ENCODE peak calls at places on chromosome 17, in five cellular contexts. U is HFFc6, L is cardiac fibroblast, P is endothelial cell, N is fibroblast of the aortic adventitia. D is an unnamed sample.

GRCh38 chr17:40075216-40076100 is 12.7 kb downstream of the THRA start:
- DNase-seq in U (no peak), L (peak; percentile 79), P (peak; percentile 73), N (peak; percentile 72), D (peak; percentile 69)

GRCh38 chr17:47810901-47811635 is 10.5 kb downstream of the OSBPL7 start:
- DNase-seq in L (no peak), U (no peak), P (no peak), N (no peak), D (no peak)

GRCh38 chr17:46794318-46794717 is 24.2 kb downstream of the WNT3 start:
- DNase-seq in L (no peak), N (no peak), P (no peak), U (no peak), D (no peak)

GRCh38 chr17:5468075-5468473 is 708 bp downstream of the DHX33 start:
- DNase-seq in U (no peak), P (peak; percentile 21), N (no peak), L (no peak), D (no peak)

GRCh38 chr17:17626840-17627239 is 35.3 kb upstream of the PEMT start:
- DNase-seq in P (no peak), N (no peak), L (no peak), U (no peak), D (no peak)

GRCh38 chr17:68290955-68291835 is at the start of the genes ARSG and SLC16A6:
- DNase-seq in N (no peak), P (peak; percentile 71), L (peak; percentile 46), U (no peak), D (no peak)

GRCh38 chr17:8835631-8836364 is 31.7 kb downstream of the PIK3R6 start:
- DNase-seq in U (no peak), P (no peak), L (no peak), N (no peak), D (no peak)

GRCh38 chr17:30095507-30096244 is 20.9 kb upstream of the NSRP1 start:
- DNase-seq in P (peak; percentile 46), U (peak; percentile 82), N (peak; percentile 85), L (peak; percentile 83), D (no peak)

GRCh38 chr17:78991906-78992532 is 12.3 kb upstream of the LGALS3BP start:
- DNase-seq in P (no peak), N (no peak), L (no peak), U (no peak), D (no peak)

GRCh38 chr17:3740611-3741073 is 16.9 kb downstream of the HASPIN start:
- DNase-seq in N (no peak), P (no peak), L (no peak), U (no peak), D (no peak)

GRCh38 chr17:15377200-15377599 is 35.8 kb upstream of the TEKT3 start:
- DNase-seq in U (peak; percentile 90), P (no peak), N (peak; percentile 76), L (peak; percentile 66), D (no peak)

GRCh38 chr17:44220211-44221071 is 966 bp upstream of the UBTF start:
- DNase-seq in N (peak; percentile 61), L (peak; percentile 73), P (peak; percentile 33), U (no peak), D (no peak)

GRCh38 chr17:65515512-65515911 is 45.9 kb downstream of the AXIN2 start:
- DNase-seq in N (no peak), U (no peak), L (no peak), P (no peak), D (no peak)

GRCh38 chr17:76527430-76528111 is 9.9 kb downstream of the CYGB start:
- DNase-seq in P (no peak), U (no peak), L (peak; percentile 96), N (peak; percentile 73), D (peak; percentile 38)

GRCh38 chr17:81859906-81860755 is at the start of gene P4HB:
- DNase-seq in U (no peak), L (peak; percentile 15), N (no peak), P (peak; percentile 37), D (no peak)

GRCh38 chr17:52673791-52674190 is 515.3 kb upstream of the CA10 start:
- DNase-seq in L (no peak), U (no peak), N (no peak), P (no peak), D (no peak)

GRCh38 chr17:5413682-5414081 is 5.8 kb downstream of the NUP88 start:
- DNase-seq in N (peak; percentile 94), L (peak; percentile 77), U (peak; percentile 89), P (no peak), D (no peak)

GRCh38 chr17:46865100-46865499 is 13.7 kb downstream of the WNT9B start:
- DNase-seq in U (peak; percentile 36), P (no peak), L (no peak), N (no peak), D (no peak)

GRCh38 chr17:44331249-44331760 is 6.7 kb upstream of the SLC25A39 start:
- DNase-seq in P (peak; percentile 72), N (peak; percentile 76), L (peak; percentile 77), U (peak; percentile 59), D (no peak)

GRCh38 chr17:48052956-48053757 is 5.0 kb downstream of the NFE2L1 start:
- DNase-seq in N (no peak), P (no peak), U (peak; percentile 35), L (peak; percentile 75), D (peak; percentile 20)

GRCh38 chr17:77382356-77382911 is 241.7 kb downstream of the SEC14L1 start:
- DNase-seq in N (no peak), L (no peak), P (no peak), U (no peak), D (no peak)

GRCh38 chr17:14886200-14886739 is 378.9 kb downstream of the PMP22 start:
- DNase-seq in P (no peak), L (peak; percentile 8), N (peak; percentile 8), U (peak; percentile 52), D (no peak)

DNA sequence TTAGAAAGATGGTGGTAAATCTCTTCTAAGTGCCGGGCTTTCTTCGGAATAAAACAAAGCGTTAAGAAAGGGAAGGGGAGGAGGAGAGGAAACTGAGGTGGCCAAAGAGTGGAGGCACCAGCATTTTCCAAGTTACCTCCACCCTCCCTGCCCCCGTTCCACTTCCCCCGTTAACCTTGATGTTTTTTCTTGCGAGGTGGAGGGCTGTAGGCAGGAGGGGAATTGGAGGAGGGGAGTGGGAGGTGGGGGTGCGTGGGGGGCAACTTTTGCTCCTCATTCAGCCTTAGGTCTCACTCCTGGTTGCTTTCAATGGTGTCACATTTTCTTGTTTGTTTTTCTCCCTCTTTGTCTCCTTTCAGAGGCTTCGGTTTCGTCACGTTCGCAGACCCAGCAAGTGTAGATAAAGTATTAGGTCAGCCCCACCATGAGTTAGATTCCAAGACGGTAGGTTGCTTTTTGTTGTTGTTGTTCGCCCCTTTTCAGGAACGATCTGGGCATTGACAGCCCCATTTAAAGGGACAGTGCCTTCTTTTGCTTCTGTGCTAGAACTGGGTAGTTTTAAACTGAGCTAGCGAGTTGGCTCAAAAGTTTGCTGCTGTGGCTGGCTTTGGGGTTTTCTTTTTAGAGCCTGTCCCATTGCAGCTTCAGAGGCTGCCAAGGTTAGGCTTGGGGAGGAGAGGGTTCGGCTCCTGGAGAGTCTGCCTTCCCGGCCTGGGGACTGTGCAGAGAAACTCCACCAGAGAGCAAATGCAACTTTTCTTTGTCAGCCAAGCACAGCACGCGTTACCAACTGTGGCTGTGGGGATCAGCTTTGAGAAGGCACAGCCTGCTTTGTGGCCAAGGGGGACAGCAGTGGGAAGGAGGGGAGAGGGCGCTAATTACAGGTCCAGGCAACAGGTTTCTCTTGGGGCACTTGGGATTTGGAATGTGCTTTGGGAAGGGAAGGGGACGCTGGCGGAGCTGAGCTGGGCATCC is 1.9 kb downstream of the MSI2 start:
- DNase-seq in L (peak; percentile 38), U (no peak), P (peak; percentile 15), N (peak; percentile 8), D (no peak)
- TF ChIP-seq CTCF in L (no peak), U (no peak), P (no peak), N (no peak), D (no peak)

GRCh38 chr17:58121925-58122324 is 26.3 kb upstream of the OR4D1 start:
- DNase-seq in U (peak; percentile 57), P (no peak), N (peak; percentile 22), L (peak; percentile 20), D (no peak)
- TF ChIP-seq CTCF in U (peak; percentile 65), P (no peak), N (no peak), L (peak; percentile 5), D (no peak)

DNA sequence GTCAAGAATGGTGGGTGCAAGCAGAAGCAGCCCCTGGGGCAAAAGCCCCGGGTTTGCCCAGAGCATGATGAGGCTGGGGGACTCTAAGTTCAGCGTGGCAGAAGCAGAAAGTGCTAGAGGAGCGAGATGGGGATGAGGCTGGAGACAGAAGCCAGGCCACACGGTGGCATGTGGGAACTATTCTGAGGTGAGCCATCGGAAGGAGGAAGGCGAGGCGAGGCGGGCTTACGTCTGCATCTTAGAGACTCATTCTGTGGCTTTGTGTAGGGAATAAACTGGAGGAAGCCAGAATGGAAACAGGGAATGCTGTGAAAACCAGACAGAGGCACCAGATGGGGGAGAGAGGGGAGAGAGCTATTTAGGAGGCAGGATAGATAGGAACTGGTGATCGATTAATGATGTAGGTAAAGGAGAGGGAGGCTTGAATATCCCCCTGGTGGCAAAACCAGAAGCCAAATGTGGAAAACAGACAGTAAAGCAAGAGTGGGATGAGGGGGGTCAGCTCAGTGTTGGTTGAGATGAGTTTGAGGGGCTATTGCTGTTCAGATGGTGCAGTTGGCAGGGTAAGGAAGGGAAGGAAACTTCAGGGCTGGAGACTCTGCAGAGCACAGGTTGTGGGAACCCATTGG is 3.1 kb upstream of the TNFSF13 start:
- DNase-seq in P (no peak), U (no peak), N (no peak), L (no peak), D (no peak)
- TF ChIP-seq CTCF in P (no peak), U (peak; percentile 34), N (no peak), L (peak; percentile 5), D (no peak)

DNA sequence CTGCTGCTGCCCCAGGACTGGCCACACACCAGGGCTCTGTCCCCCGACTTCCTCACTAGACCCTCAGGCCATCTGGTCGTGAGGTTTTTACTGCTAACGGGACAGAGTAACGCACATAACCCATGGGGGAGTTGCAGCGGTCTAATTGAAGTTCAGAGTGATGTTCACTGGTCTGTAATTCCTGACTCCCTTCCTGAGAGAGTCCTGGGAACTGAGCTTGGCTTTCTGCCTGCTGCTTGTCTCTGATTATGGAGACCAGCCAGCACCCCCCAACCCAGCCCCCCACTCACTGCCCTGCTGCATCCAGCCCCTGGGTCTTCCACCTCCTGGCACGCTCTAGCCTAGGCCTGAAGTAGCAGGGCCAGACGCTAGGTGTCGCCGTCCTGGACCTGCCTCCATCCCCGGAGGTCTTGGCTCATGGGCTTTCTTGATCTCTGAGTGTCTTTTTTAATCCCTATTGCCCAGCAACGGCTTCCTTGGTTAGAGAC is 192.9 kb downstream of the CCDC182 start:
- DNase-seq in N (no peak), L (peak; percentile 63), U (no peak), P (peak; percentile 61), D (no peak)
- TF ChIP-seq CTCF in N (peak; percentile 38), L (peak; percentile 76), U (peak; percentile 63), P (peak; percentile 55), D (peak; percentile 59)

GRCh38 chr17:74744714-74745547 is 3.5 kb upstream of the NHERF1 start:
- DNase-seq in L (peak; percentile 73), N (peak; percentile 69), P (peak; percentile 90), U (peak; percentile 57), D (peak; percentile 63)
- TF ChIP-seq CTCF in L (peak; percentile 100), N (peak; percentile 100), P (peak; percentile 100), U (peak; percentile 100), D (peak; percentile 100)

GRCh38 chr17:51487947-51488346 is 227.6 kb downstream of the UTP18 start:
- DNase-seq in N (no peak), U (no peak), P (peak; percentile 5), L (no peak), D (no peak)
- TF ChIP-seq CTCF in N (no peak), U (no peak), P (no peak), L (no peak), D (no peak)

GRCh38 chr17:67244621-67245072 is 349 bp downstream of the HELZ start:
- DNase-seq in U (no peak), N (no peak), P (no peak), L (no peak), D (no peak)
- TF ChIP-seq CTCF in U (no peak), N (no peak), P (no peak), L (no peak), D (no peak)